ENCODE peak calls at places on chromosomes 12 and 14, in four cellular contexts. K, C, P and F are unnamed samples.

GRCh38 chr12:118346895-118347294 is 25.8 kb downstream of the TAOK3 start:
- DNase-seq in K (no peak), C (no peak), P (no peak), F (no peak)

GRCh38 chr14:80434574-80435321 is 223.4 kb upstream of the DIO2 start:
- DNase-seq in K (no peak), C (no peak), P (no peak), F (no peak)

GRCh38 chr12:57939291-57939690 is 2.1 kb upstream of the ATP23 start:
- DNase-seq in K (no peak), C (no peak), P (no peak), F (no peak)

GRCh38 chr12:45170456-45171042 is 45.3 kb upstream of the ANO6 start:
- DNase-seq in K (peak), C (peak), P (peak), F (peak)

GRCh38 chr14:105223770-105224544 is 24.4 kb upstream of the BTBD6 start:
- DNase-seq in K (no peak), C (no peak), P (no peak), F (no peak)

GRCh38 chr14:23076785-23077408 is 18.0 kb downstream of the ACIN1 start:
- DNase-seq in K (no peak), C (no peak), P (no peak), F (no peak)

GRCh38 chr14:103547455-103547940 is 15.0 kb downstream of the BAG5 start:
- DNase-seq in K (no peak), C (no peak), P (peak), F (no peak)

GRCh38 chr12:17411662-17412061 is 678.3 kb downstream of the RERGL start:
- DNase-seq in K (no peak), C (no peak), P (no peak), F (no peak)

DNA sequence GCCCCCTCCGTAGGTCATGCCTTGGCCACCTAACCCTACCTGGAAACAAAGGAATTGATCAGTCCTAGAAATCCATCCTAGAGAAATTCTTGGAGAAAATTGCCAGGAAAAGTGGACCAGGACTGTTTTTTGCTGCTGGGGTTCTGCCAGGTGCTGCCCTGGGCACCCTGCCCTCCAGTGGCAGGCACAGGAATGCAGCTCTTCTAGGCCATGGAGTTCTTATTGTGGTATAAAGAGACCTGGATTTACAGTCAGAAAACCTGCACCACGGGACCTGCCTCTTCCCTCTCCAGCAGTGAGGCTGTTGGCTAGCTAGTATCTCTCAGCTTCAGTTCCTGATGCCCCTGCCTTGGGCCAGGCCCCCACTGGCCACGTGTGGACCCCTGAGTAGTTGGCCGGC is 59.7 kb downstream of the SLC24A4 start:
- DNase-seq in K (no peak), C (no peak), P (no peak), F (no peak)
- TF ChIP-seq CTCF in K (peak), C (peak), P (no peak), F (no peak)

GRCh38 chr14:71140157-71140556 is 232.9 kb downstream of the PCNX1 start:
- DNase-seq in K (no peak), C (no peak), P (no peak), F (no peak)

GRCh38 chr14:71141701-71142374 is 234.6 kb downstream of the PCNX1 start:
- DNase-seq in K (no peak), C (no peak), P (no peak), F (no peak)

GRCh38 chr14:71138236-71139057 is 231.2 kb downstream of the PCNX1 start:
- DNase-seq in K (no peak), C (no peak), P (no peak), F (peak)

GRCh38 chr14:71137536-71138235 is 230.4 kb downstream of the PCNX1 start:
- DNase-seq in K (no peak), C (no peak), P (no peak), F (no peak)

GRCh38 chr14:71139058-71139946 is 232.0 kb downstream of the PCNX1 start:
- DNase-seq in K (peak), C (peak), P (peak), F (peak)
- TF ChIP-seq CTCF in K (peak), C (peak), P (peak), F (peak)

DNA sequence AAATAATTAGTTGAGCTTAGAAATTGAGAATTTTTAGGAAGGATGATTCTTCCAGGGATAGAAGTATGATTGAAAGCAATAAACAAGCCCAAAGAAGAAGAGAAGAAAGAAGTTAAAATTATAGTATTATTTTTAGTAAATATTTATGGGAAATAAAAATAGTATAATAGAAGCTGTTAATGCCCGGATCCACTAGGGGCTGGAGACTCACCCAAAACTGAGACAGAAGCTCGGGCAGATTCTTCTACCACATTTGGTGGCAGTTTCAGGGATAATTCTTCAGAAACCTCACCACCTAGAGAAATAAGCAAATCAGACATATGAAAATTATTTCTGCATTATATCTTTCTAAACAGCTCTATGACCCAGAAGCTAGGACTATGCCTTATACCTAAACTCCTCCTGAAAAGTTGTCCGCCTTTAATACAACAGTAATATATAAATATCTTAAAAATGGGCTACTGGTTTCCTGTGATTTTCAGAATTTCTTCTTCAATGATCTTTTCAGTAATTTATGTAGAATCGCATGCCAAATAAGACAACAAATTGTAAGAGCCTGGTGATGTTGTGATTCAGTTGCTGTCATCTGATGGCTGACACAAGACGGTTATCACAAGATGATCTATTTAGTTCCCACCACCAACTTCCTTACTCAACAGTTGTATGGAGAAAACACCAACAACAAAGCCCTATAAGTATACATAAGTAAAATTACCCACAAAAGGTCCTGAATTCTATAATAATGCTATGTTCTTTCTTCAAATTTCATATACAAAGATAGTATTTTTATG is 35.6 kb downstream of the A2M start:
- DNase-seq in K (no peak), C (no peak), P (no peak), F (no peak)
- TF ChIP-seq CTCF in K (no peak), C (no peak), P (no peak), F (no peak)

GRCh38 chr12:102622618-102623017 is 142.3 kb upstream of the IGF1 start:
- DNase-seq in K (no peak), C (no peak), P (no peak), F (no peak)

GRCh38 chr12:102616692-102617091 is 136.3 kb upstream of the IGF1 start:
- DNase-seq in K (no peak), C (no peak), P (no peak), F (no peak)

GRCh38 chr12:102618197-102618897 is 138.0 kb upstream of the IGF1 start:
- DNase-seq in K (no peak), C (no peak), P (no peak), F (no peak)
- TF ChIP-seq CTCF in K (no peak), C (no peak), P (no peak), F (no peak)

DNA sequence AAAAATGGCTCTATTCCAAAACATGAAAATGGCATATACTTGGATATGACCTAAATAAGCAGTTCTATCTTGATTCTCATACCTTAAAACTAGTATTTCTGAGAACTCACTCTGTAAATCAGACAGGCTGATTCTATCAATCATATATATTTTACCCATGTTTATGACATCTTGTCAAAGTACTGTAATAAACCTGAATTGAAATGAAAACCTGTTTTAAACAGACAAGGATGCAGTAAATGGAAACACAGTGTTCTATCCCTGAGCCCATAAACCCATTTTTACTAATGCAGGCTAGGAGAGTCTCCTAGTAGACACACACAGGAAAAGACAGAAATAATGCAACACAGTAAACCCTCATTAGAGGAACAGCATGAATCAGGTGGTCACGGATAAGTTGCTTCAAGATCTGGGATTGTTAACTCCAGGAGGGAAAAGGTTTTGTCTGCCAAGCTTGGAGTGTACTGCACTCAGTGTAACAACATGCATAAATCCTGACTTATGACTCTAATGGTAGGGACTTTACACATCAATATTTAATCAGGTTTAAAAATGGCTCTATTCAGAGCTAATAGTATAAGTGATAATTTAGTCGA is 93.6 kb upstream of the CPNE8 start:
- DNase-seq in K (no peak), C (no peak), P (no peak), F (no peak)
- TF ChIP-seq CTCF in K (no peak), C (no peak), P (no peak), F (no peak)

GRCh38 chr14:96053236-96053599 is 14.1 kb downstream of the C14orf132 start:
- DNase-seq in K (no peak), C (no peak), P (no peak), F (no peak)

GRCh38 chr14:96053600-96054381 is 14.6 kb downstream of the C14orf132 start:
- DNase-seq in K (no peak), C (no peak), P (no peak), F (no peak)

GRCh38 chr14:96051231-96051630 is 12.1 kb downstream of the C14orf132 start:
- DNase-seq in K (no peak), C (no peak), P (no peak), F (no peak)

GRCh38 chr14:96052541-96053105 is 13.5 kb downstream of the C14orf132 start:
- DNase-seq in K (no peak), C (no peak), P (no peak), F (no peak)

DNA sequence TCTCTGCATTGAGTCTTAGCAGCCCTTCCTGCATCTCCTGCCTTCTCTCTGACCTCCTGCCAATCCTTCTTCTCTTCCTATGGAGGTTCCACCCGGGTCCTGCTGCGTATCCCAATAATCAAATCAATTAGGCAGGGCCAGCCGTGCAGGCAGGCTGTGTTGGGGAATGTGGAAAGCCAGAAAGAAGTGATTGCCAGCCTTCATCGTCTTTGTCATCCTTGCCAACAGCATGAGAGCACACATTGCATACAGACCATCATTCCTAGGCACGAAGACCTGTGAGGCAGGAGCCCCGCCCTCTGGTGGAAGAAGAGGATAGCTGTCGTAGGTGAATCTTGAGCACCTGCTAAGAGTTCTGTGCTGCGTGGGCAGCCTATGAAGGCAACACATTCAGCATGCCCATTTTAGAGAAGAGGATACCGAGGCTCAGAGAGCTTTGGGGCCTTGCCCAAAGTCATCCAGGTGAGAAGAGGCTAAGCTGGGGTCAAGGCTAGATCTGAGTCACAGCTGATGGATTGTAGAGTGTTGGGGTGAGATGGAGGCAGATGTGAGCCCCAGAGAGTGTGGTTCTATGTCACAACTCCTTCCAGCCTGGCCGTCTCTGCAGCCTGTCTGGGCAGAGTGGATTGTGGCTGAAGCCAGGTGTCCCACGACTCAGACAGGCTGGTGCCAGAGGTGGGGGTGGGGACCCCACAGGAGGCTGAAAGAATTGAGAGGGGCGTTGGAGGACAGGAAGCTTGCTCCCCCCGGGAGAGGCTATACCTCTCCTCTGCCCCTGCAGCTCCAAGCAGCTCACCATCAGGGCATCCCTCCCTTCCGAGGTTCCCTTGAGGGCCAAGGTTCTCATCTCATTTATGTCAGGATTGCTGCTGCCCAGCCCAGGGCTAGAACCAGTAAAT is 12.7 kb downstream of the C14orf132 start:
- DNase-seq in K (no peak), C (peak), P (no peak), F (peak)
- TF ChIP-seq CTCF in K (peak), C (peak), P (no peak), F (peak)

GRCh38 chr12:95621725-95622124 is 70.4 kb upstream of the USP44 start:
- DNase-seq in K (no peak), C (no peak), P (no peak), F (no peak)
- TF ChIP-seq CTCF in K (no peak), C (no peak), P (no peak), F (no peak)

GRCh38 chr12:54201001-54201794 is 12.4 kb upstream of the SMUG1 start:
- DNase-seq in K (peak), C (peak), P (peak), F (peak)
- TF ChIP-seq CTCF in K (peak), C (peak), P (peak), F (peak)